ENCODE peak calls at places on chromosomes 4 and X, in six cellular contexts. C is GM23338, J is K562, H is spleen, P is HCT116, M is sigmoid colon. G is an unnamed sample.

GRCh38 chr4:149296503-149296902 is 519.1 kb downstream of the IQCM start:
- DNase-seq in C (peak; percentile 5), J (no peak), H (no peak), P (no peak), M (no peak), G (no peak)

GRCh38 chr4:135372131-135372530 is 1170.5 kb upstream of the PABPC4L start:
- DNase-seq in C (no peak), J (no peak), H (no peak), P (no peak), M (no peak), G (no peak)

GRCh38 chr4:135238940-135239339 is 1037.4 kb upstream of the PABPC4L start:
- DNase-seq in C (no peak), J (no peak), H (no peak), P (no peak), M (no peak), G (no peak)

GRCh38 chr4:184437988-184438774 is 36.2 kb downstream of the IRF2 start:
- DNase-seq in C (no peak), J (no peak), H (no peak), P (no peak), M (no peak), G (no peak)

GRCh38 chr4:108959497-108959896 is 196.6 kb upstream of the ETNPPL start:
- DNase-seq in C (no peak), J (no peak), H (no peak), P (no peak), M (no peak), G (no peak)

GRCh38 chr4:92516450-92516849 is 212.7 kb downstream of the GRID2 start:
- DNase-seq in C (no peak), J (no peak), H (no peak), P (no peak), M (no peak), G (no peak)

GRCh38 chr4:189021831-189022230 is 882.6 kb downstream of the TRIML1 start:
- DNase-seq in C (peak; percentile 53), J (no peak), H (no peak), P (no peak), M (peak; percentile 77), G (no peak)

GRCh38 chrX:2879670-2880069 is 49.5 kb downstream of the ARSD start:
- DNase-seq in C (no peak), J (no peak), H (no peak), P (no peak), M (no peak), G (no peak)

GRCh38 chrX:53284684-53285447 is 3.5 kb upstream of the IQSEC2 start:
- DNase-seq in C (peak; percentile 68), J (peak; percentile 67), H (peak; percentile 86), P (no peak), M (peak; percentile 83), G (peak; percentile 73)

GRCh38 chrX:15056044-15056443 is 182.8 kb downstream of the MOSPD2 start:
- DNase-seq in C (no peak), J (no peak), H (no peak), P (no peak), M (no peak), G (no peak)

GRCh38 chr4:16213107-16213506 is 13.2 kb downstream of the TAPT1 start:
- DNase-seq in C (no peak), J (no peak), H (no peak), P (no peak), M (no peak), G (no peak)

GRCh38 chrX:123425471-123425870 is 241.4 kb downstream of the GRIA3 start:
- DNase-seq in C (no peak), J (no peak), H (no peak), P (no peak), M (no peak), G (no peak)

GRCh38 chr4:55385201-55385649 is 10.5 kb upstream of the TMEM165 start:
- DNase-seq in C (no peak), J (peak; percentile 42), H (no peak), P (no peak), M (no peak), G (no peak)

GRCh38 chrX:46573896-46574336 is 351 bp downstream of the CHST7 start:
- DNase-seq in C (peak; percentile 77), J (no peak), H (peak; percentile 93), P (no peak), M (peak; percentile 75), G (peak; percentile 71)

GRCh38 chr4:30718021-30718888 is 1.9 kb upstream of the PCDH7 start:
- DNase-seq in C (peak; percentile 71), J (no peak), H (peak; percentile 79), P (no peak), M (peak; percentile 83), G (no peak)

GRCh38 chr4:100651499-100652165 is 133.8 kb upstream of the EMCN start:
- DNase-seq in C (no peak), J (no peak), H (no peak), P (no peak), M (no peak), G (no peak)

GRCh38 chr4:155889036-155889793 is 14.3 kb upstream of the TDO2 start:
- DNase-seq in C (no peak), J (no peak), H (no peak), P (no peak), M (no peak), G (no peak)

GRCh38 chrX:25012433-25012735 is 3.4 kb downstream of the ARX start:
- DNase-seq in C (peak; percentile 62), J (no peak), H (no peak), P (no peak), M (no peak), G (no peak)

GRCh38 chrX:115591856-115592842 is 31.2 kb downstream of the PLS3 start:
- DNase-seq in C (no peak), J (no peak), H (no peak), P (no peak), M (no peak), G (no peak)

GRCh38 chrX:141936080-141936479 is 32.4 kb downstream of the MAGEC1 start:
- DNase-seq in C (peak; percentile 3), J (no peak), H (no peak), P (no peak), M (no peak), G (no peak)

GRCh38 chr4:45131020-45131419 is 404.7 kb upstream of the GNPDA2 start:
- DNase-seq in C (no peak), J (no peak), H (no peak), P (no peak), M (no peak), G (no peak)

GRCh38 chrX:46770817-46771163 is 11.9 kb upstream of the SLC9A7 start:
- DNase-seq in C (no peak), J (no peak), H (no peak), P (no peak), M (no peak), G (no peak)

GRCh38 chrX:17459008-17459407 is 84.0 kb downstream of the NHS start:
- DNase-seq in C (no peak), J (no peak), H (no peak), P (no peak), M (peak; percentile 77), G (no peak)

GRCh38 chr4:138199568-138200235 is 42.4 kb downstream of the SLC7A11 start:
- DNase-seq in C (peak; percentile 31), J (no peak), H (no peak), P (peak; percentile 85), M (no peak), G (no peak)

GRCh38 chrX:39253551-39253950 is 452.3 kb downstream of the MID1IP1 start:
- DNase-seq in C (no peak), J (no peak), H (no peak), P (no peak), M (no peak), G (no peak)

GRCh38 chr4:7365472-7366179 is 69.1 kb downstream of the PSAPL1 start:
- DNase-seq in C (no peak), J (no peak), H (peak; percentile 57), P (no peak), M (no peak), G (no peak)

GRCh38 chrX:112190646-112191045 is 108.1 kb upstream of the TRPC5 start:
- DNase-seq in C (no peak), J (no peak), H (no peak), P (no peak), M (no peak), G (no peak)

GRCh38 chr4:78645853-78646757 is 94.5 kb downstream of the ANXA3 start:
- DNase-seq in C (no peak), J (no peak), H (no peak), P (no peak), M (peak; percentile 94), G (peak; percentile 90)
- H3K4me3 ChIP-seq in C (no peak overlapping the region), J (no peak overlapping the region), H (no peak overlapping the region), P (no peak overlapping the region), M (no peak overlapping the region), G (peak overlapping the region; percentile 8)

DNA sequence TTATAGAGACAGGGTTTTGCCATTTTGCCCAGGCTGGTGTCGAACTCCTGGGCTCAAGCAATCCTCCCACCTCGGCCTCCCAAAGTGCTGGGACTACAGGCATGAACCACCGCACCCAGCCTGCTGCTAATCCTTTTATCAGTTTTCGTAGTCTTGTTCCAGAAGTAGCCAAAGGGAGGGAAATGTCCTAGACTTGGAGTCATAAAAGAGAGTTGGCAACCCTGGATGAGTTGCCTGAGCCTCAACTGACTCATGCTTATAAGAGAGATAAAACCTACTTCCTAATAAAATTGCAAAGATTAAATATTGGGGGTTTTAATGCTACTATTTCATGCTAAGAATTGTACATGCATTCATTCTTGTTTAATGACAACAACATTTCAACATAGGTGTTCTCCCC is 44.3 kb downstream of the CD40LG start:
- DNase-seq in C (no peak), J (no peak), H (no peak), P (no peak), M (no peak), G (no peak)
- H3K4me1 ChIP-seq in C (peaks cover 8% of the 10 kb centered on the region), J (no peaks in the 10 kb centered on the region), H (peaks cover 45% of the 10 kb centered on the region), P (no peaks in the 10 kb centered on the region), M (no peaks in the 10 kb centered on the region), G (no peaks in the 10 kb centered on the region)

DNA sequence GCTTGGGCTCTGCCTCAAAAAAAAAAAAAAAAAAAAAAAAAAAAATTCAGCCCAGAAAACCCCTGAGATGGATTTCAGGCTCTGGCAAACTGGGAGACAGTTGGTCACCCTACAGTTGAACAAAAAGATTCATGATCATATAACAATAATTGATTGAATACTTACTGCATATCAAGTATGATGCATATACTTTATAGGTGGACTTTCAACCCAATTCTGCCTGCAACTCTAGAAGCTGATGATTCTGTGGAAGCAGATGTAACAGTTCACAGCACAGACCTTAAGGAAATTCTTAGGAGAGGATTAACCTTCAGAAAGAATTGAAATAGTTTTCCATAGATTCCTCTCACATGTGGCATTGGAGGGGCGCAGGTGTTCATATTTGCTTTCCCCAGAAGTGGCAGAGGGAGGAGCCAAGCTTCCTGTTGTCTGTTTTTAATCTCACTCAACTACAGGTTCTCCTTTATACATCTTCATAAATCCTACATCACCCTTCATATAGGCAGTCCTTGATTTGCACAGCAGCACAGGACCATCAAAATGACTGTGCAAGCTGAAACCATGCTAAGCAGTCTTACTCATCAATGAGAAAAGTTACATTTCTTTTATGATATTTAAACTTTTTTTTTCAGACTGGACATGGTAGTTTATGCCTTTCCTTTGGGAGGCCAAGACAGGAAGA is 149.4 kb upstream of the KLF3 start:
- DNase-seq in C (no peak), J (no peak), H (no peak), P (no peak), M (no peak), G (no peak)
- TF ChIP-seq POLR2AphosphoS5 in C (no peak), J (no peak), H (no peak), P (no peak), M (no peak), G (no peak)

DNA sequence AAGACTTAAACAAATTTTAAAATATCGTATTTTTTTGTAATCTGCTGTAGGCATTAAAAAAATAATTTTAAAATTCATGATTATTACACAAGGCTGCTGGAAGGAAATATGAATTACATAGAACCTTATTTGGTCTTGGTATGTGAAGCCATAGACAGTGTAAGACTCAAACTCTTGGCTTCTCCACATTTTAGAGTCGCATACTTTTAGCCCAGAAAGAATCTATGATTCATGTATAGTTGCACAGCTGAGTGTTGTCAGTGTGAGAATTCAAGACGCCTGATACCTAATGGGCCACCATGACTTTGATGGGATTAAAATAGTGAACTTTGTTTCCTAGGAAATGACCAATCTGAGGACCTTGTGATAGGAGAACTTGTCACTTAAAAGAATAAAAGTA is 1.4 kb downstream of the INTU start:
- DNase-seq in C (no peak), J (no peak), H (no peak), P (no peak), M (no peak), G (no peak)
- H3K4me3 ChIP-seq in C (peak overlapping the region; percentile 67), J (no peak overlapping the region), H (no peak overlapping the region), P (no peak overlapping the region), M (no peak overlapping the region), G (no peak overlapping the region)

G was measured in suprapubic skin.